ENCODE peak calls at places on chromosomes 2 and 18, in four cellular contexts. One of them, this sample, is unnamed.
A peak's percentile ranks its signal among the peaks of the same experiment; 100 is the strongest.

GRCh38 chr18:26008096-26008495 is 82.3 kb downstream of the SS18 start:
- DNase-seq in mammary epithelial cell: no peak
- DNase-seq in heart right ventricle: no peak
- DNase-seq in pancreas: no peak
- DNase-seq in this sample: no peak

GRCh38 chr2:212549463-212549862 is 10.9 kb upstream of the ERBB4 start:
- DNase-seq in mammary epithelial cell: no peak
- DNase-seq in heart right ventricle: no peak
- DNase-seq in pancreas: no peak
- DNase-seq in this sample: no peak

GRCh38 chr2:74549685-74549971 is 4.1 kb downstream of the LOXL3 start:
- DNase-seq in heart right ventricle: no peak
- DNase-seq in pancreas: no peak
- DNase-seq in mammary epithelial cell: no peak
- DNase-seq in this sample: no peak

GRCh38 chr2:20852139-20852538 is 29.2 kb upstream of the LDAH start:
- DNase-seq in mammary epithelial cell: no peak
- DNase-seq in pancreas: no peak
- DNase-seq in heart right ventricle: no peak
- DNase-seq in this sample: no peak

GRCh38 chr18:8703181-8703638 is 2.1 kb upstream of the MTCL1 start:
- DNase-seq in mammary epithelial cell: no peak
- DNase-seq in pancreas: no peak
- DNase-seq in heart right ventricle: no peak
- DNase-seq in this sample: no peak

GRCh38 chr2:10983711-10984110 is 72.0 kb downstream of the KCNF1 start:
- DNase-seq in mammary epithelial cell: no peak
- DNase-seq in pancreas: no peak
- DNase-seq in heart right ventricle: no peak
- DNase-seq in this sample: no peak

GRCh38 chr2:223925106-223925505 is 20.0 kb downstream of the WDFY1 start:
- DNase-seq in heart right ventricle: no peak
- DNase-seq in pancreas: no peak
- DNase-seq in mammary epithelial cell: peak; percentile 66
- DNase-seq in this sample: no peak

GRCh38 chr18:74990563-74991081 is 218.3 kb downstream of the PTGR3 start:
- DNase-seq in heart right ventricle: no peak
- DNase-seq in pancreas: no peak
- DNase-seq in mammary epithelial cell: no peak
- DNase-seq in this sample: no peak

GRCh38 chr2:64823794-64824193 is 165.4 kb upstream of the SLC1A4 start:
- DNase-seq in pancreas: no peak
- DNase-seq in heart right ventricle: no peak
- DNase-seq in mammary epithelial cell: no peak
- DNase-seq in this sample: no peak

GRCh38 chr18:66632771-66633170 is 28.9 kb upstream of the CDH19 start:
- DNase-seq in mammary epithelial cell: peak; percentile 6
- DNase-seq in heart right ventricle: no peak
- DNase-seq in pancreas: no peak
- DNase-seq in this sample: no peak

GRCh38 chr18:59988098-59988706 is 88.4 kb downstream of the PMAIP1 start:
- DNase-seq in pancreas: peak; percentile 27
- DNase-seq in heart right ventricle: no peak
- DNase-seq in mammary epithelial cell: no peak
- DNase-seq in this sample: no peak

GRCh38 chr2:96949701-96950350 is 36.6 kb downstream of the FAM178B start:
- DNase-seq in mammary epithelial cell: no peak
- DNase-seq in pancreas: no peak
- DNase-seq in heart right ventricle: no peak
- DNase-seq in this sample: no peak

GRCh38 chr2:50492452-50492851 is 539.5 kb downstream of the NRXN1 start:
- DNase-seq in pancreas: peak; percentile 23
- DNase-seq in mammary epithelial cell: peak; percentile 41
- DNase-seq in heart right ventricle: no peak
- DNase-seq in this sample: no peak

GRCh38 chr2:42249887-42250286 is 80.7 kb downstream of the EML4 start:
- DNase-seq in heart right ventricle: no peak
- DNase-seq in mammary epithelial cell: no peak
- DNase-seq in pancreas: peak; percentile 51
- DNase-seq in this sample: no peak

GRCh38 chr2:43270930-43271615 is 44.7 kb upstream of the ZFP36L2 start:
- DNase-seq in mammary epithelial cell: no peak
- DNase-seq in pancreas: no peak
- DNase-seq in heart right ventricle: no peak
- DNase-seq in this sample: no peak

GRCh38 chr2:236177604-236177966 is 9.4 kb upstream of the GBX2 start:
- DNase-seq in pancreas: peak; percentile 34
- DNase-seq in mammary epithelial cell: no peak
- DNase-seq in heart right ventricle: peak; percentile 58
- DNase-seq in this sample: no peak

GRCh38 chr2:148554459-148555247 is 89.9 kb upstream of the EPC2 start:
- DNase-seq in mammary epithelial cell: peak; percentile 6
- DNase-seq in pancreas: no peak
- DNase-seq in heart right ventricle: no peak
- DNase-seq in this sample: no peak

GRCh38 chr2:174327958-174328308 is 6.8 kb upstream of the SP9 start:
- DNase-seq in pancreas: no peak
- DNase-seq in mammary epithelial cell: no peak
- DNase-seq in heart right ventricle: no peak
- DNase-seq in this sample: no peak

GRCh38 chr2:109173311-109174171 is 44.5 kb downstream of the SH3RF3 start:
- DNase-seq in mammary epithelial cell: no peak
- DNase-seq in pancreas: no peak
- DNase-seq in heart right ventricle: peak; percentile 72
- DNase-seq in this sample: no peak

GRCh38 chr18:70197042-70197441 is 8.4 kb downstream of the RTTN start:
- DNase-seq in mammary epithelial cell: no peak
- DNase-seq in heart right ventricle: no peak
- DNase-seq in pancreas: no peak
- DNase-seq in this sample: no peak

GRCh38 chr18:74489631-74490030 is 6.5 kb upstream of the CNDP2 start:
- DNase-seq in heart right ventricle: no peak
- DNase-seq in pancreas: no peak
- DNase-seq in mammary epithelial cell: no peak
- DNase-seq in this sample: no peak

GRCh38 chr18:3262234-3263171 is 570 bp downstream of the MYL12B start:
- DNase-seq in mammary epithelial cell: peak; percentile 45
- DNase-seq in heart right ventricle: no peak
- DNase-seq in pancreas: no peak
- DNase-seq in this sample: peak; percentile 22

GRCh38 chr2:105377871-105378270 is 21.0 kb downstream of the FHL2 start:
- DNase-seq in pancreas: no peak
- DNase-seq in heart right ventricle: no peak
- DNase-seq in mammary epithelial cell: no peak
- DNase-seq in this sample: no peak

GRCh38 chr2:232315049-232315922 is 63.3 kb upstream of the ALPP start:
- DNase-seq in pancreas: no peak
- DNase-seq in heart right ventricle: no peak
- DNase-seq in mammary epithelial cell: peak; percentile 96
- DNase-seq in this sample: peak; percentile 54

GRCh38 chr18:7021994-7022840 is 95.4 kb downstream of the LAMA1 start:
- DNase-seq in pancreas: peak; percentile 84
- DNase-seq in mammary epithelial cell: peak; percentile 61
- DNase-seq in heart right ventricle: no peak
- DNase-seq in this sample: no peak

GRCh38 chr18:43279015-43279758 is 1.9 kb upstream of the SYT4 start:
- DNase-seq in pancreas: no peak
- DNase-seq in heart right ventricle: no peak
- DNase-seq in mammary epithelial cell: peak; percentile 21
- DNase-seq in this sample: no peak

GRCh38 chr2:24559714-24560113 is 68.7 kb downstream of the NCOA1 start:
- DNase-seq in mammary epithelial cell: peak; percentile 4
- DNase-seq in heart right ventricle: no peak
- DNase-seq in pancreas: no peak
- DNase-seq in this sample: no peak

GRCh38 chr18:63697261-63697660 is 5.5 kb upstream of the SERPINB11 start:
- DNase-seq in mammary epithelial cell: no peak
- DNase-seq in pancreas: no peak
- DNase-seq in heart right ventricle: no peak
- DNase-seq in this sample: no peak

GRCh38 chr2:217412299-217412698 is 552.4 kb upstream of the TNP1 start:
- DNase-seq in mammary epithelial cell: no peak
- DNase-seq in pancreas: no peak
- DNase-seq in heart right ventricle: no peak
- DNase-seq in this sample: no peak

GRCh38 chr2:127619901-127620705 is 25.9 kb upstream of the GPR17 start:
- DNase-seq in heart right ventricle: no peak
- DNase-seq in mammary epithelial cell: no peak
- DNase-seq in pancreas: no peak
- DNase-seq in this sample: no peak

GRCh38 chr2:47007221-47007825 is 91.7 kb upstream of the MCFD2 start:
- DNase-seq in heart right ventricle: no peak
- DNase-seq in mammary epithelial cell: no peak
- DNase-seq in pancreas: no peak
- DNase-seq in this sample: no peak

GRCh38 chr2:46493241-46493970 is 14.0 kb downstream of the TMEM247 start:
- DNase-seq in heart right ventricle: no peak
- DNase-seq in mammary epithelial cell: peak; percentile 37
- DNase-seq in pancreas: no peak
- DNase-seq in this sample: no peak

GRCh38 chr2:111972955-111973565 is 74.7 kb downstream of the MERTK start:
- DNase-seq in heart right ventricle: no peak
- DNase-seq in pancreas: no peak
- DNase-seq in mammary epithelial cell: no peak
- DNase-seq in this sample: no peak

GRCh38 chr2:108535380-108535677 is 1.1 kb downstream of the LIMS1 start:
- DNase-seq in pancreas: no peak
- DNase-seq in heart right ventricle: no peak
- DNase-seq in mammary epithelial cell: peak; percentile 25
- DNase-seq in this sample: no peak

GRCh38 chr2:95056461-95057459 is 31.3 kb downstream of the MAL start:
- DNase-seq in mammary epithelial cell: peak; percentile 17
- DNase-seq in pancreas: no peak
- DNase-seq in heart right ventricle: no peak
- DNase-seq in this sample: no peak

GRCh38 chr2:202034249-202035088 is 814 bp downstream of the FZD7 start:
- DNase-seq in heart right ventricle: peak; percentile 40
- DNase-seq in mammary epithelial cell: peak; percentile 59
- DNase-seq in pancreas: peak; percentile 23
- DNase-seq in this sample: no peak

DNA sequence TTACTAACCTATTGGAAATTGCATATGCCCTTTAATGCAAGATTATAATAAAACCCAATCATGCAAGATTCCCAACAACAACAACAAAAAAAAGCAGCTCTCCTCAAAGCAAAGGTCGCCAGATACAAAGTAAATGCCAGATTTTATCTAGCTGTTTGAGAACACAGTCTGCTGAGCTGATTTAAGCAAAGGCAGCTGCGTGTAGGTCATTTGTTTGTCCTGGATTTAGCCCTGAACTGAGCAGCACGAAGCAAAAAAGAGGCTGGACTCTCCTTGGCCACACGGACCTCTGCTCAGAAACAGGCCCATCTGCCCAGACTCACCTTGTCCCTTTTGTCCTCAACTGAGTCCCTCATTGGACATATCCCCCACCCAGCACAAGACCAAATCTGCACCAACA is 91.5 kb downstream of the PID1 start:
- DNase-seq in heart right ventricle: no peak
- DNase-seq in mammary epithelial cell: no peak
- DNase-seq in pancreas: no peak
- DNase-seq in this sample: no peak
- H3K9me3 ChIP-seq in heart right ventricle: no peaks in the 10 kb centered on the region
- H3K9me3 ChIP-seq in mammary epithelial cell: no peaks in the 10 kb centered on the region
- H3K9me3 ChIP-seq in pancreas: no peaks in the 10 kb centered on the region
- H3K9me3 ChIP-seq in this sample: no peaks in the 10 kb centered on the region

GRCh38 chr2:240287496-240288086 is 147.1 kb upstream of the OTOS start:
- DNase-seq in pancreas: no peak
- DNase-seq in heart right ventricle: no peak
- DNase-seq in mammary epithelial cell: no peak
- DNase-seq in this sample: no peak

GRCh38 chr2:240285725-240286124 is 145.3 kb upstream of the OTOS start:
- DNase-seq in heart right ventricle: no peak
- DNase-seq in pancreas: no peak
- DNase-seq in mammary epithelial cell: no peak
- DNase-seq in this sample: no peak

GRCh38 chr2:240288087-240288521 is 147.4 kb upstream of the GPC1 start:
- DNase-seq in pancreas: no peak
- DNase-seq in heart right ventricle: no peak
- DNase-seq in mammary epithelial cell: no peak
- DNase-seq in this sample: no peak

GRCh38 chr2:240286596-240286995 is 146.1 kb upstream of the OTOS start:
- DNase-seq in heart right ventricle: no peak
- DNase-seq in pancreas: no peak
- DNase-seq in mammary epithelial cell: no peak
- DNase-seq in this sample: no peak

GRCh38 chr2:240287011-240287410 is 146.6 kb upstream of the OTOS start:
- DNase-seq in pancreas: no peak
- DNase-seq in mammary epithelial cell: no peak
- DNase-seq in heart right ventricle: no peak
- DNase-seq in this sample: no peak
- H3K27me3 ChIP-seq in pancreas: no peaks in the 10 kb centered on the region
- H3K27me3 ChIP-seq in mammary epithelial cell: peaks cover 2% of the 10 kb centered on the region
- H3K27me3 ChIP-seq in heart right ventricle: no peaks in the 10 kb centered on the region
- H3K27me3 ChIP-seq in this sample: no peaks in the 10 kb centered on the region

DNA sequence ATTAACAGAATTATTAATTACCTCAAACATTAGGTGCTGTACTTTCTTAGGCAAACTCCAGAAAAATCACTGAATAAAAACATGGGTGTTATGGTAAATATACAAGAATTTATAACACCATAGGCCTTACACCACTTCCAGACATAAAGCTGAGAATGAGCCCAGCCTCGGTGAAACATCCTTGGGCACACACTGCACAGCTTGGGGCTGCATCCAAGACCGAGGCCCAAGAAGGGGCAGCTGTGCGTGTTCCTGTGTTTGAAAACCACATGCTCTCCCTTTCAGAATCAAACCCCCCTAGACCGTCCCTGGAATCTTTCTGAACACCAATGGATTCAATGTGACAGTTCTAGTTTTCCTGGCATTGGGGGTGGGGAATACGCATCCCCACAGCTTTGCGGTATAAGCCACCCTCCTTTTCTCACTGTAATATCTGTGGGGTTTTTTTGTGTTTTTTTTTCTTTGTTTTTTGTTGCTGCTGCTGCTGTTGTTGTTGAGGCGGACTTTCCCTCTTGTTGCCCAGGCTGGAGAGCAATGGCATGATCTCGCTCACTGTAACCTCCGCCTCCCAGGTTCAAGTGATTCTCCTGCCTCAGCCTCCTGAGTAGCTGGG is 12.9 kb downstream of the ERFE start:
- DNase-seq in pancreas: no peak
- DNase-seq in heart right ventricle: no peak
- DNase-seq in mammary epithelial cell: no peak
- DNase-seq in this sample: no peak
- H3K27ac ChIP-seq in pancreas: no peak overlapping the region
- H3K27ac ChIP-seq in heart right ventricle: no peak overlapping the region
- H3K27ac ChIP-seq in mammary epithelial cell: no peak overlapping the region
- H3K27ac ChIP-seq in this sample: no peak overlapping the region

DNA sequence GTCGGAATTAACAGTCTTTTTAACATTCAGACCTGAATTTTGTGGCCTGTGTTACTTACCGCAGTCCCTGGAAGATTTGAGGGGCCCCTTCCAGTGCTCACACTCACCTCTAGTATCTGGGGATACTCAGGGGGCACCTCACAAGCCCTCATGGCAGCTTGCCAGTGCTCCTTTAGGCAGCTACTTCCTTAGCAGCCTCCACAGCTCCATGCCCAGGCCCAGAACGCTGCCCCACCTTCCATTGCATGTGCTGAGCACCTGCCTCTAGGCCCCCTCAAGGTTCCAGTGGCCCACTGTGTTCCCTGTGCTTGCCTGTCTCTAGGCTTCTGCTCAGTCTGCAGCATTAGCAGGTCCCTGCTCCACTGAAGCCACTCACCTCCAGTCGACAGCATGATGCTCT is 30.0 kb upstream of the PLA2R1 start:
- DNase-seq in pancreas: no peak
- DNase-seq in mammary epithelial cell: peak; percentile 9
- DNase-seq in heart right ventricle: no peak
- DNase-seq in this sample: no peak
- H3K9me3 ChIP-seq in pancreas: no peaks in the 10 kb centered on the region
- H3K9me3 ChIP-seq in mammary epithelial cell: peaks cover 19% of the 10 kb centered on the region
- H3K9me3 ChIP-seq in heart right ventricle: peaks cover 20% of the 10 kb centered on the region
- H3K9me3 ChIP-seq in this sample: peaks cover 19% of the 10 kb centered on the region

This sample was measured in effector memory CD4-positive, alpha-beta T cell.